ENCODE peak calls at places on chromosomes 12 and 14, in five cellular contexts. One of them, this sample, is unnamed.

GRCh38 chr12:53050426-53051057 is 677 bp downstream of the TNS2 start:
- DNase-seq in IMR-90: no peak
- DNase-seq in cardiac fibroblast: no peak
- DNase-seq in endothelial cell: no peak
- DNase-seq in fibroblast of the aortic adventitia: no peak
- DNase-seq in this sample: no peak

GRCh38 chr14:70827366-70828151 is 18.2 kb upstream of the MAP3K9 start:
- DNase-seq in IMR-90: no peak
- DNase-seq in endothelial cell: no peak
- DNase-seq in fibroblast of the aortic adventitia: no peak
- DNase-seq in cardiac fibroblast: no peak
- DNase-seq in this sample: no peak

GRCh38 chr12:113103756-113104450 is 31.7 kb downstream of the RASAL1 start:
- DNase-seq in cardiac fibroblast: no peak
- DNase-seq in fibroblast of the aortic adventitia: no peak
- DNase-seq in IMR-90: no peak
- DNase-seq in endothelial cell: no peak
- DNase-seq in this sample: peak; percentile 81

GRCh38 chr12:11765817-11766794 is 116.6 kb downstream of the ETV6 start:
- DNase-seq in endothelial cell: peak; percentile 39
- DNase-seq in IMR-90: peak; percentile 70
- DNase-seq in cardiac fibroblast: peak; percentile 94
- DNase-seq in fibroblast of the aortic adventitia: peak; percentile 95
- DNase-seq in this sample: peak; percentile 91

GRCh38 chr12:51246254-51246853 is 7.7 kb downstream of the DAZAP2 start:
- DNase-seq in cardiac fibroblast: peak; percentile 89
- DNase-seq in endothelial cell: peak; percentile 24
- DNase-seq in IMR-90: peak; percentile 68
- DNase-seq in fibroblast of the aortic adventitia: peak; percentile 56
- DNase-seq in this sample: peak; percentile 60

GRCh38 chr12:24066865-24067264 is 117.4 kb upstream of the SOX5 start:
- DNase-seq in cardiac fibroblast: peak; percentile 76
- DNase-seq in IMR-90: peak; percentile 77
- DNase-seq in fibroblast of the aortic adventitia: peak; percentile 93
- DNase-seq in endothelial cell: no peak
- DNase-seq in this sample: no peak

GRCh38 chr12:107179883-107180282 is 86.5 kb upstream of the CRY1 start:
- DNase-seq in IMR-90: no peak
- DNase-seq in endothelial cell: no peak
- DNase-seq in cardiac fibroblast: no peak
- DNase-seq in fibroblast of the aortic adventitia: peak; percentile 20
- DNase-seq in this sample: no peak

GRCh38 chr14:32102152-32102787 is 25.2 kb downstream of the ARHGAP5 start:
- DNase-seq in fibroblast of the aortic adventitia: no peak
- DNase-seq in endothelial cell: no peak
- DNase-seq in IMR-90: no peak
- DNase-seq in cardiac fibroblast: no peak
- DNase-seq in this sample: peak; percentile 4

GRCh38 chr14:74512431-74512830 is 18.9 kb downstream of the ISCA2 start:
- DNase-seq in cardiac fibroblast: no peak
- DNase-seq in endothelial cell: no peak
- DNase-seq in fibroblast of the aortic adventitia: no peak
- DNase-seq in IMR-90: no peak
- DNase-seq in this sample: no peak

GRCh38 chr14:75274045-75274898 is 4.4 kb upstream of the FOS start:
- DNase-seq in IMR-90: no peak
- DNase-seq in endothelial cell: no peak
- DNase-seq in fibroblast of the aortic adventitia: no peak
- DNase-seq in cardiac fibroblast: no peak
- DNase-seq in this sample: no peak

GRCh38 chr14:44889600-44890479 is 71.9 kb downstream of the KLHL28 start:
- DNase-seq in IMR-90: no peak
- DNase-seq in endothelial cell: no peak
- DNase-seq in fibroblast of the aortic adventitia: no peak
- DNase-seq in cardiac fibroblast: no peak
- DNase-seq in this sample: no peak

GRCh38 chr12:2284857-2285256 is 232.1 kb downstream of the CACNA1C start:
- DNase-seq in cardiac fibroblast: peak; percentile 86
- DNase-seq in fibroblast of the aortic adventitia: peak; percentile 80
- DNase-seq in endothelial cell: peak; percentile 83
- DNase-seq in IMR-90: peak; percentile 73
- DNase-seq in this sample: peak; percentile 71

GRCh38 chr14:71959055-71959454 is 26.8 kb downstream of the RGS6 start:
- DNase-seq in endothelial cell: no peak
- DNase-seq in fibroblast of the aortic adventitia: no peak
- DNase-seq in cardiac fibroblast: no peak
- DNase-seq in IMR-90: no peak
- DNase-seq in this sample: no peak

GRCh38 chr12:24230061-24230460 is 280.6 kb upstream of the SOX5 start:
- DNase-seq in cardiac fibroblast: no peak
- DNase-seq in endothelial cell: no peak
- DNase-seq in IMR-90: no peak
- DNase-seq in fibroblast of the aortic adventitia: no peak
- DNase-seq in this sample: no peak

GRCh38 chr12:105099355-105099754 is 8.2 kb upstream of the WASHC4 start:
- DNase-seq in IMR-90: no peak
- DNase-seq in endothelial cell: no peak
- DNase-seq in cardiac fibroblast: no peak
- DNase-seq in fibroblast of the aortic adventitia: no peak
- DNase-seq in this sample: no peak

GRCh38 chr14:81303258-81303935 is 82.6 kb upstream of the GTF2A1 start:
- DNase-seq in IMR-90: no peak
- DNase-seq in fibroblast of the aortic adventitia: no peak
- DNase-seq in cardiac fibroblast: no peak
- DNase-seq in endothelial cell: no peak
- DNase-seq in this sample: peak; percentile 75

GRCh38 chr12:96445743-96446655 is 43.4 kb upstream of the CFAP54 start:
- DNase-seq in cardiac fibroblast: peak; percentile 98
- DNase-seq in endothelial cell: peak; percentile 54
- DNase-seq in IMR-90: peak; percentile 99
- DNase-seq in fibroblast of the aortic adventitia: peak; percentile 98
- DNase-seq in this sample: peak; percentile 75

GRCh38 chr12:68557011-68557715 is 53.5 kb upstream of the RAP1B start:
- DNase-seq in fibroblast of the aortic adventitia: peak; percentile 91
- DNase-seq in cardiac fibroblast: peak; percentile 72
- DNase-seq in IMR-90: peak; percentile 93
- DNase-seq in endothelial cell: no peak
- DNase-seq in this sample: no peak

GRCh38 chr12:49420556-49420955 is 53.3 kb downstream of the SPATS2 start:
- DNase-seq in endothelial cell: no peak
- DNase-seq in fibroblast of the aortic adventitia: no peak
- DNase-seq in IMR-90: no peak
- DNase-seq in cardiac fibroblast: no peak
- DNase-seq in this sample: no peak

GRCh38 chr12:1907652-1908611 is 10.5 kb downstream of the CACNA2D4 start:
- DNase-seq in fibroblast of the aortic adventitia: no peak
- DNase-seq in cardiac fibroblast: no peak
- DNase-seq in endothelial cell: no peak
- DNase-seq in IMR-90: no peak
- DNase-seq in this sample: peak; percentile 43

GRCh38 chr12:63897931-63898330 is 53.4 kb downstream of the SRGAP1 start:
- DNase-seq in cardiac fibroblast: peak; percentile 81
- DNase-seq in fibroblast of the aortic adventitia: peak; percentile 32
- DNase-seq in IMR-90: no peak
- DNase-seq in endothelial cell: peak; percentile 50
- DNase-seq in this sample: no peak

GRCh38 chr14:66495214-66496098 is 9.3 kb downstream of the CCDC196 start:
- DNase-seq in fibroblast of the aortic adventitia: peak; percentile 81
- DNase-seq in cardiac fibroblast: peak; percentile 84
- DNase-seq in endothelial cell: peak; percentile 15
- DNase-seq in IMR-90: peak; percentile 71
- DNase-seq in this sample: peak; percentile 49

GRCh38 chr12:52213541-52214420 is 19.3 kb upstream of the KRT7 start:
- DNase-seq in IMR-90: peak; percentile 78
- DNase-seq in endothelial cell: peak; percentile 97
- DNase-seq in fibroblast of the aortic adventitia: peak; percentile 76
- DNase-seq in cardiac fibroblast: peak; percentile 87
- DNase-seq in this sample: peak; percentile 66

GRCh38 chr14:52950410-52950897 is 396 bp downstream of the FERMT2 start:
- DNase-seq in endothelial cell: peak; percentile 58
- DNase-seq in fibroblast of the aortic adventitia: no peak
- DNase-seq in cardiac fibroblast: peak; percentile 41
- DNase-seq in IMR-90: peak; percentile 29
- DNase-seq in this sample: peak; percentile 14

GRCh38 chr12:6821271-6821673 is 349 bp upstream of the GPR162 start:
- DNase-seq in IMR-90: peak; percentile 80
- DNase-seq in cardiac fibroblast: peak; percentile 87
- DNase-seq in endothelial cell: peak; percentile 58
- DNase-seq in fibroblast of the aortic adventitia: peak; percentile 66
- DNase-seq in this sample: peak; percentile 49

GRCh38 chr14:91138511-91139359 is 24.9 kb downstream of the DGLUCY start:
- DNase-seq in endothelial cell: peak; percentile 47
- DNase-seq in fibroblast of the aortic adventitia: peak; percentile 45
- DNase-seq in IMR-90: no peak
- DNase-seq in cardiac fibroblast: peak; percentile 27
- DNase-seq in this sample: peak; percentile 75
- TF ChIP-seq CTCF in endothelial cell: peak; percentile 52
- TF ChIP-seq CTCF in fibroblast of the aortic adventitia: peak; percentile 47
- TF ChIP-seq CTCF in IMR-90: peak; percentile 57
- TF ChIP-seq CTCF in cardiac fibroblast: peak; percentile 56
- TF ChIP-seq CTCF in this sample: peak; percentile 83

DNA sequence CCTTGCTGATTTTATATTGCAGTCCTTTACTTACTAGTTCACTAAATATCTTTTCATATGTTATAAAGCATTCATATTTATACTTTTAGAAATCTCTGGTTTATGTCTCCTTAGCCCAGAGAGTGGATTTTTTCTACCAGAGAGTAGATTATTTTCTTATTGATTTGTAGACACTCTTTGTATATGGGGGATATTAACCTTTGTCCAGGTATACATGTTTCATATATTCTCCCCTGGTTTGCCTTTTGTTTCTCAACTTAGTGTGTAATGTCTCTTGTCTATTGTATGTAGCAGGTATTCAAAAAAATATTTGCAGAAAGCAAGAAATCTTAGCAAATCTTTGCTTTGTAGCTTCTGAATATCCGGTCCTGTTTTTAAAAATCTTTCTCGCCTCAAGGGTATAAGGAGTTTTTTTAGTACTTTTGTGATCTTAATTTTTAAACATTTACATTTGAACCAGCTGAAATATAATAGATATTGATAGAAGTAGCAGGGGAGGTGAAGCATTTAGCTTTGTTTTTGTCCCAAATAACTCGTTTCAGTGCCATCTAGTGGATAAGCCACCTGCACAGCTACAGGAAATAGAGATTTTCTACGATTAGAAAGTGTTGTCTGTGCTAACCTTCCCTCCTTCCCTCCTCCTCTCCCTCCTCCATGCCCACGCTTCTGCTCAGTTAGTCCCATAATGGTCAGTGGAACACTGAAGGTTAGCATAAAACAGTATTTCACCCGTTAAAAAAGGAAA is 97.0 kb downstream of the PHETA1 start:
- DNase-seq in IMR-90: no peak
- DNase-seq in cardiac fibroblast: no peak
- DNase-seq in endothelial cell: no peak
- DNase-seq in fibroblast of the aortic adventitia: peak; percentile 7
- DNase-seq in this sample: peak; percentile 6
- TF ChIP-seq CTCF in IMR-90: peak; percentile 11
- TF ChIP-seq CTCF in cardiac fibroblast: peak; percentile 30
- TF ChIP-seq CTCF in endothelial cell: no peak
- TF ChIP-seq CTCF in fibroblast of the aortic adventitia: peak; percentile 23
- TF ChIP-seq CTCF in this sample: peak; percentile 44

GRCh38 chr12:47782372-47782770 is 9.3 kb downstream of the SLC48A1 start:
- DNase-seq in fibroblast of the aortic adventitia: no peak
- DNase-seq in endothelial cell: no peak
- DNase-seq in cardiac fibroblast: no peak
- DNase-seq in IMR-90: no peak
- DNase-seq in this sample: no peak
- TF ChIP-seq CTCF in fibroblast of the aortic adventitia: no peak
- TF ChIP-seq CTCF in endothelial cell: no peak
- TF ChIP-seq CTCF in cardiac fibroblast: no peak
- TF ChIP-seq CTCF in IMR-90: no peak
- TF ChIP-seq CTCF in this sample: no peak

DNA sequence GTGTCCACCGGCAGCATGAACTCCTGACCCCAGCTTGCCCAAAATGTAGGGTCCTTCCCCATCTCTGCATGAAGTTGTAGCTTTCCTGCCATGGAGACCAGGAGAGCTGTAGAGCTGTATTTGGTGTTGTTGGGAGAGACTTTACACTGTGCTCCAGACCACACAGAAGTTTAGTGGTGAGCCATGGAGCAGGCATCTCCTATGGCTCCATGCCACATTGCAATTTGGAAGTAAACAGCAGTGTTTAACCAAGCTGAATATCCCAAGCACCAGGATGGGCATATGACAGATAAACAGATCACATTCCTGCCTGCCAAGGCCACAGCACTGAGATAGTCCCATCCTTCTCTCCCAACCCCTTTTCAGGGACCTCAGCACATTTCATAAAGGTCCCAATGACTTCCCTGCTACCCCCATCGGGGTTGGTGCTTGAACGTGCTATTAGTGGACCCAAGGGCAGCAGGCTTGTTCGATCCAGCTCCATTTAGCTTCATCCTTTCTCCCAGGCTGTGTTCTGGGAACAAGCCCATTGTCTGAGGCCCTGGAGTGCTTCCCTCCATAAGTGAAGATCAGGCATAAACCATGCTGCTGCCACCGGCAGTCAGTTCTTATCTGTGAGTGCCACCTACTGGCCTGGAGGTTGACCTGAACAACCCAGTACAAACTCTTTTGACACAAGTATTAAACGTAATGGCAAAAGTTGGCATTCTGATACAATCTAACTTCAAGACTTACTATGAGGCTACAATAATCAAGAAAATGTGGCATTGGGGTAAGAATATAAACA is 172.3 kb upstream of the ATXN7L3B start:
- DNase-seq in IMR-90: peak; percentile 33
- DNase-seq in fibroblast of the aortic adventitia: peak; percentile 66
- DNase-seq in endothelial cell: peak; percentile 8
- DNase-seq in cardiac fibroblast: peak; percentile 48
- DNase-seq in this sample: peak; percentile 38
- TF ChIP-seq CTCF in IMR-90: peak; percentile 41
- TF ChIP-seq CTCF in fibroblast of the aortic adventitia: peak; percentile 69
- TF ChIP-seq CTCF in endothelial cell: peak; percentile 20
- TF ChIP-seq CTCF in cardiac fibroblast: peak; percentile 76
- TF ChIP-seq CTCF in this sample: no peak

DNA sequence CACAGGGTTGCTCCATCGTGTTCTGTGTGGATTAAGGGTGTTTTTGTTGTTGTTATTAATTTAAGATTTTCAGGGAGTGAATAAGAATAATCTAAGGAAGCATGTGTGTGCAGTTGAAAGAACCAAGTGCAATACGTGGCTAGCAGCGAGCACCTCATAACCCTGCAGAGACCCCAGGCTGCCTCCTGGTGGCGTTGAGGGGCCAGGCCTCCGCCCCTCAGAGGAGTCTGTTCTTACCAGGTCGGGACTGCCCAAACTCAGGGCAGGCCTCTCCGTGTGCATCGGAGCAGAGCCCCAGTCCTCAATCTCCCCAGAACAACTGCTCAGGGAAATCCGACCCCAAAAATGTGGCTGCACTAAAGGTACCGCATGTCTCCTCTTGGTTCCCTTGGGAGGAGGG is 36.8 kb downstream of the IL31 start:
- DNase-seq in endothelial cell: no peak
- DNase-seq in IMR-90: no peak
- DNase-seq in fibroblast of the aortic adventitia: no peak
- DNase-seq in cardiac fibroblast: no peak
- DNase-seq in this sample: no peak
- TF ChIP-seq CTCF in endothelial cell: no peak
- TF ChIP-seq CTCF in IMR-90: no peak
- TF ChIP-seq CTCF in fibroblast of the aortic adventitia: peak; percentile 19
- TF ChIP-seq CTCF in cardiac fibroblast: peak; percentile 16
- TF ChIP-seq CTCF in this sample: no peak

GRCh38 chr12:4809449-4810218 is 89.4 kb downstream of the GALNT8 start:
- DNase-seq in fibroblast of the aortic adventitia: no peak
- DNase-seq in endothelial cell: peak; percentile 75
- DNase-seq in cardiac fibroblast: no peak
- DNase-seq in IMR-90: no peak
- DNase-seq in this sample: peak; percentile 38
- TF ChIP-seq CTCF in fibroblast of the aortic adventitia: no peak
- TF ChIP-seq CTCF in endothelial cell: no peak
- TF ChIP-seq CTCF in cardiac fibroblast: no peak
- TF ChIP-seq CTCF in IMR-90: no peak
- TF ChIP-seq CTCF in this sample: no peak